ENCODE peak calls at places on chromosomes 5 and 9, in five cellular contexts. E is body of pancreas, C is SJSA1, O is substantia nigra, R is mammary epithelial cell. D is an unnamed sample.

GRCh38 chr5:322942-323879 is 1.7 kb downstream of the AHRR start:
- DNase-seq in O (no peak), E (no peak), C (no peak), R (no peak), D (no peak)

GRCh38 chr9:120974921-120975320 is 48.3 kb upstream of the TRAF1 start:
- DNase-seq in O (no peak), E (no peak), R (no peak), C (no peak), D (no peak)

GRCh38 chr5:75053286-75054109 is 1.1 kb upstream of the GCNT4 start:
- DNase-seq in R (peak), O (peak), E (peak), C (peak), D (peak)

GRCh38 chr5:159571501-159572244 is 241.4 kb upstream of the IL12B start:
- DNase-seq in E (no peak), R (peak), O (no peak), C (no peak), D (peak)

GRCh38 chr5:40486437-40487270 is 193.1 kb upstream of the PTGER4 start:
- DNase-seq in C (no peak), E (no peak), O (no peak), R (peak), D (no peak)

GRCh38 chr5:54738118-54738972 is 220.8 kb downstream of the SNX18 start:
- DNase-seq in O (no peak), E (peak), C (peak), R (no peak), D (no peak)

GRCh38 chr5:178222292-178222691 is 10.3 kb downstream of the PHYKPL start:
- DNase-seq in R (no peak), E (no peak), O (no peak), C (no peak), D (no peak)

GRCh38 chr5:77748160-77748559 is 28.0 kb downstream of the TBCA start:
- DNase-seq in R (no peak), C (no peak), E (no peak), O (no peak), D (no peak)

GRCh38 chr9:133133680-133134418 is 12.8 kb upstream of the RALGDS start:
- DNase-seq in C (peak), R (peak), E (peak), O (peak), D (peak)

GRCh38 chr5:150599917-150600511 is 40.4 kb upstream of the SYNPO start:
- DNase-seq in E (peak), R (peak), O (peak), C (peak), D (peak)

GRCh38 chr9:86257406-86257805 is 2.1 kb downstream of the C9orf153 start:
- DNase-seq in E (no peak), O (no peak), C (no peak), R (no peak), D (no peak)

GRCh38 chr5:132543472-132544201 is at the start of gene IL5:
- DNase-seq in R (no peak), E (no peak), C (no peak), O (no peak), D (no peak)

GRCh38 chr5:65261499-65261898 is 220.2 kb downstream of the ADAMTS6 start:
- DNase-seq in O (no peak), E (no peak), C (no peak), R (no peak), D (no peak)

GRCh38 chr5:134979416-134979815 is 11.7 kb downstream of the CATSPER3 start:
- DNase-seq in E (no peak), O (no peak), C (no peak), R (no peak), D (no peak)

GRCh38 chr9:34430843-34431437 is 27.4 kb downstream of the FAM219A start:
- DNase-seq in E (peak), C (no peak), O (peak), R (peak), D (peak)

GRCh38 chr5:95730730-95731570 is at the start of gene RHOBTB3:
- DNase-seq in E (peak), R (peak), O (peak), C (peak), D (peak)
- H3K27ac ChIP-seq in E (peak), R (no peak), O (peak), C (peak), D (peak)

DNA sequence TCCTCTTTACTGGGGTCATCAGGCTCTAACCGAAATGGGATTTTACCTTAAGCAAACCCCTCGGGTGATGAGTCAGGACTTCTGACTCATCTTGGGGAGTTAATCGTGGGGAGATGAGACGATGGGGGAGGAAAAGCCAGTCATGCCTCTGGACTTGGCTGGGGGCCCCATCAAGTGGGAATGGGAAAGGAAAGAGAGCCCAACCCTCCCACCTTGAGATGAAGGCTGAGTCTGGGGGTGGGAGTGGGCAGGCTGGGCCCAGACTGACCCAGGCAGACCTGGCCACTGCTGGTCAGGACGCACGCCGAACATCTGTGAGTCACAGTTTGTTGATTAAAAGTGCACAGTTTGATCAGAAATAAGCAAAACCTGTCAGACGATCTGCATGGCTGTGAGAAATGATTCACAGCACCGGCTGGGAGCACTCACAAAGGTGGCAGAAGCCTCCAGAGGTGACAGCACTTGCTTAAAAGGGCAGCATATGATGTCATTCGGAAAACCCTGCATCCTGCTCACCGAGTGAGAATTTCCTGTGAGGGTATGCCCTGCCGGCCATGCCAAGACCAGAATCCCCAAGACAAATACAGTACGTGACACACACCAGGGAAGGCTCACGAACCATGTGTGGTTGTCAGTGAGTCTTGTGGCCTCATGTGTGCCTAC is 50.0 kb upstream of the SLC25A51 start:
- DNase-seq in R (peak), C (peak), E (no peak), O (no peak), D (peak)
- H3K27ac ChIP-seq in R (peak), C (peak), E (peak), O (no peak), D (peak)

GRCh38 chr5:68502531-68502930 is 287.0 kb downstream of the PIK3R1 start:
- DNase-seq in O (no peak), E (no peak), C (no peak), R (peak), D (no peak)

GRCh38 chr5:68499952-68500351 is 284.4 kb downstream of the PIK3R1 start:
- DNase-seq in R (no peak), O (no peak), E (no peak), C (no peak), D (peak)

GRCh38 chr5:68505917-68506860 is 290.6 kb downstream of the PIK3R1 start:
- DNase-seq in O (no peak), C (no peak), E (no peak), R (peak), D (peak)

GRCh38 chr5:68504306-68504705 is 288.8 kb downstream of the PIK3R1 start:
- DNase-seq in E (no peak), R (no peak), O (no peak), C (no peak), D (no peak)

GRCh38 chr5:68500828-68501227 is 285.3 kb downstream of the PIK3R1 start:
- DNase-seq in O (no peak), R (no peak), C (no peak), E (no peak), D (no peak)
- H3K27ac ChIP-seq in O (no peak), R (no peak), C (no peak), E (no peak), D (no peak)

GRCh38 chr9:105307731-105308130 is 63.3 kb downstream of the SLC44A1 start:
- DNase-seq in C (no peak), O (no peak), R (no peak), E (no peak), D (no peak)

GRCh38 chr9:105309531-105309931 is 65.1 kb downstream of the SLC44A1 start:
- DNase-seq in C (no peak), R (no peak), O (peak), E (no peak), D (no peak)

GRCh38 chr9:105306533-105307140 is 62.2 kb downstream of the SLC44A1 start:
- DNase-seq in E (no peak), C (no peak), R (no peak), O (no peak), D (no peak)

GRCh38 chr9:105311317-105311716 is 66.9 kb downstream of the SLC44A1 start:
- DNase-seq in C (no peak), O (no peak), R (no peak), E (no peak), D (no peak)

DNA sequence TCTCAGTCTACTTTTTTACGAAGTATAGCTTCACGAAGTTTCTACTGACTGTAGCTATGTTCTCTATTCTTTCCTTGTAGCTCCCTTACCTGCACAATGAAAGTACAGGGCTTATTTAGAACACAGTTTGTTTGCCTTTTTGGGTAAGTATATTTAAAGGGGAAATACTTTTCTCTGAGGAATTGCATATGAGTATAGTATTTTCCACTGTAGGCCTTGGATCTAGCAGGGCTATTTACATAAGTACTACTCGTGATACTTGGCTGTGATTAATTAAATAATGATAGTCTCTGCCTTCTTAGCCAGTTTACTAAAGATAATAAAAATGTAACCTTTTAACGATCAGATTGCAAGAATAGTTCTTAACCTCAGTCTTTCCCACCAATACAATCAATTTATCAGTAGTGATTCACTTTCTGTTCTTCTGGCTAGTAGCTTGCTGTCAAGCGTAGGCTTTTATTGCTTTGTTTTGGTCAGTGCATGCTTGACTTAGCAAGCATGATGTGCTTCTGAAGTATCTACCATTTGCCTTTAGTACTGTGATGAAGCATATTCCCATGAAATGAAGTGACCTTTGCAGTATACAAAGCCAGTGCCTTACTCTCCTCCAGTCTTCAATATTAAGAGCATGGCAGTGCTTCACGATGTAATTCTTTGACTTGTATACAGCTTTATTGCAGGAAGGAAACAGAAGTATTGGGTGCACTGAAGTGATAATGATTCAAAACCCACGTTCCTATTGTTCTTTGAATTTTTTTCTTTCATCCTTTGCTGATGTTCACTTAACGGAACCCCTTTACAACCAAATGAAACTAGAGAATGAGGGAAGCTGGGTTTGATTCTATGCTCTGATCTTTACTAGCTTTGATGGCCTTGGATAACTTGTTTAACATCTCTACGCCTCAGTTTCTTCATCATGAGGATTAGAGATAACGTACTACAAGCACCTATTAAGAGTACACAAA is 64.3 kb downstream of the SLC44A1 start:
- DNase-seq in E (no peak), O (no peak), C (no peak), R (no peak), D (no peak)
- H3K27ac ChIP-seq in E (peak), O (peak), C (no peak), R (no peak), D (no peak)

GRCh38 chr5:139376364-139376763 is 6.7 kb downstream of the SLC23A1 start:
- DNase-seq in E (no peak), C (no peak), R (no peak), O (no peak), D (no peak)

GRCh38 chr5:139378101-139378825 is 4.8 kb downstream of the SLC23A1 start:
- DNase-seq in O (no peak), E (no peak), R (no peak), C (no peak), D (no peak)

GRCh38 chr5:139371482-139372435 is 11.3 kb downstream of the SLC23A1 start:
- DNase-seq in C (no peak), R (no peak), E (no peak), O (no peak), D (no peak)

GRCh38 chr5:139377226-139377625 is 5.9 kb downstream of the SLC23A1 start:
- DNase-seq in O (no peak), R (no peak), E (no peak), C (no peak), D (no peak)

GRCh38 chr5:139374909-139375308 is 8.2 kb downstream of the SLC23A1 start:
- DNase-seq in C (no peak), O (no peak), R (no peak), E (no peak), D (no peak)
- H3K27ac ChIP-seq in C (no peak), O (no peak), R (no peak), E (no peak), D (peak)

GRCh38 chr5:6703791-6704190 is 9.4 kb upstream of the TENT4A start:
- DNase-seq in C (peak), E (no peak), O (no peak), R (peak), D (no peak)
- H3K27ac ChIP-seq in C (peak), E (peak), O (no peak), R (peak), D (peak)